ENCODE peak calls at places on chromosomes 12 and 14, in eight cellular contexts. One of them, this sample, is unnamed.

GRCh38 chr12:65334534-65334933 is 56.1 kb downstream of the MSRB3 start:
- DNase-seq in fibroblast of villous mesenchyme: peak
- DNase-seq in stimulated activated CD4-positive, alpha-beta T cell treated with anti-CD3 and anti-CD28 coated beads, Interleukin-4, amount 100 ng/mL, for 4 hours: no peak
- DNase-seq in NCI-H146: no peak
- DNase-seq in HFF-Myc: no peak
- DNase-seq in MCF 10A: peak
- DNase-seq in stimulated activated CD8-positive, alpha-beta memory T cell treated with anti-CD3 and anti-CD28 coated beads, Interleukin-7, amount 100 ng/mL, for 1 hour: no peak
- DNase-seq in amniotic stem cell: no peak
- DNase-seq in this sample: no peak

GRCh38 chr12:45989277-45989856 is 1.0 kb downstream of the SCAF11 start:
- DNase-seq in MCF 10A: peak
- DNase-seq in amniotic stem cell: no peak
- DNase-seq in fibroblast of villous mesenchyme: peak
- DNase-seq in NCI-H146: no peak
- DNase-seq in stimulated activated CD8-positive, alpha-beta memory T cell treated with anti-CD3 and anti-CD28 coated beads, Interleukin-7, amount 100 ng/mL, for 1 hour: peak
- DNase-seq in stimulated activated CD4-positive, alpha-beta T cell treated with anti-CD3 and anti-CD28 coated beads, Interleukin-4, amount 100 ng/mL, for 4 hours: no peak
- DNase-seq in HFF-Myc: no peak
- DNase-seq in this sample: no peak

GRCh38 chr12:117134059-117134458 is 34.8 kb upstream of the TESC start:
- DNase-seq in stimulated activated CD8-positive, alpha-beta memory T cell treated with anti-CD3 and anti-CD28 coated beads, Interleukin-7, amount 100 ng/mL, for 1 hour: peak
- DNase-seq in MCF 10A: no peak
- DNase-seq in NCI-H146: no peak
- DNase-seq in stimulated activated CD4-positive, alpha-beta T cell treated with anti-CD3 and anti-CD28 coated beads, Interleukin-4, amount 100 ng/mL, for 4 hours: peak
- DNase-seq in fibroblast of villous mesenchyme: peak
- DNase-seq in amniotic stem cell: no peak
- DNase-seq in HFF-Myc: no peak
- DNase-seq in this sample: no peak

GRCh38 chr14:73180385-73180805 is 44.1 kb downstream of the PSEN1 start:
- DNase-seq in NCI-H146: no peak
- DNase-seq in amniotic stem cell: peak
- DNase-seq in fibroblast of villous mesenchyme: peak
- DNase-seq in MCF 10A: peak
- DNase-seq in HFF-Myc: no peak
- DNase-seq in stimulated activated CD8-positive, alpha-beta memory T cell treated with anti-CD3 and anti-CD28 coated beads, Interleukin-7, amount 100 ng/mL, for 1 hour: no peak
- DNase-seq in stimulated activated CD4-positive, alpha-beta T cell treated with anti-CD3 and anti-CD28 coated beads, Interleukin-4, amount 100 ng/mL, for 4 hours: no peak
- DNase-seq in this sample: no peak

GRCh38 chr12:61916856-61917255 is 343.3 kb upstream of the USP15 start:
- DNase-seq in stimulated activated CD8-positive, alpha-beta memory T cell treated with anti-CD3 and anti-CD28 coated beads, Interleukin-7, amount 100 ng/mL, for 1 hour: no peak
- DNase-seq in amniotic stem cell: no peak
- DNase-seq in MCF 10A: peak
- DNase-seq in stimulated activated CD4-positive, alpha-beta T cell treated with anti-CD3 and anti-CD28 coated beads, Interleukin-4, amount 100 ng/mL, for 4 hours: no peak
- DNase-seq in NCI-H146: no peak
- DNase-seq in fibroblast of villous mesenchyme: no peak
- DNase-seq in HFF-Myc: no peak
- DNase-seq in this sample: no peak

GRCh38 chr14:105249175-105250007 is 1.1 kb downstream of the BTBD6 start:
- DNase-seq in fibroblast of villous mesenchyme: peak
- DNase-seq in stimulated activated CD4-positive, alpha-beta T cell treated with anti-CD3 and anti-CD28 coated beads, Interleukin-4, amount 100 ng/mL, for 4 hours: no peak
- DNase-seq in NCI-H146: peak
- DNase-seq in HFF-Myc: no peak
- DNase-seq in amniotic stem cell: no peak
- DNase-seq in stimulated activated CD8-positive, alpha-beta memory T cell treated with anti-CD3 and anti-CD28 coated beads, Interleukin-7, amount 100 ng/mL, for 1 hour: no peak
- DNase-seq in MCF 10A: no peak
- DNase-seq in this sample: no peak

GRCh38 chr14:33188880-33189279 is 250.2 kb downstream of the NPAS3 start:
- DNase-seq in stimulated activated CD8-positive, alpha-beta memory T cell treated with anti-CD3 and anti-CD28 coated beads, Interleukin-7, amount 100 ng/mL, for 1 hour: no peak
- DNase-seq in amniotic stem cell: no peak
- DNase-seq in NCI-H146: no peak
- DNase-seq in stimulated activated CD4-positive, alpha-beta T cell treated with anti-CD3 and anti-CD28 coated beads, Interleukin-4, amount 100 ng/mL, for 4 hours: no peak
- DNase-seq in fibroblast of villous mesenchyme: no peak
- DNase-seq in HFF-Myc: no peak
- DNase-seq in MCF 10A: no peak
- DNase-seq in this sample: no peak

GRCh38 chr12:20950248-20950647 is 139.7 kb downstream of the SLCO1B3 start:
- DNase-seq in stimulated activated CD4-positive, alpha-beta T cell treated with anti-CD3 and anti-CD28 coated beads, Interleukin-4, amount 100 ng/mL, for 4 hours: no peak
- DNase-seq in stimulated activated CD8-positive, alpha-beta memory T cell treated with anti-CD3 and anti-CD28 coated beads, Interleukin-7, amount 100 ng/mL, for 1 hour: no peak
- DNase-seq in NCI-H146: peak
- DNase-seq in MCF 10A: peak
- DNase-seq in HFF-Myc: no peak
- DNase-seq in fibroblast of villous mesenchyme: peak
- DNase-seq in amniotic stem cell: no peak
- DNase-seq in this sample: no peak

GRCh38 chr12:66708704-66709443 is 30.0 kb upstream of the GRIP1 start:
- DNase-seq in stimulated activated CD8-positive, alpha-beta memory T cell treated with anti-CD3 and anti-CD28 coated beads, Interleukin-7, amount 100 ng/mL, for 1 hour: no peak
- DNase-seq in fibroblast of villous mesenchyme: peak
- DNase-seq in MCF 10A: peak
- DNase-seq in stimulated activated CD4-positive, alpha-beta T cell treated with anti-CD3 and anti-CD28 coated beads, Interleukin-4, amount 100 ng/mL, for 4 hours: no peak
- DNase-seq in NCI-H146: peak
- DNase-seq in HFF-Myc: no peak
- DNase-seq in amniotic stem cell: no peak
- DNase-seq in this sample: no peak

GRCh38 chr12:59660148-59660547 is 64.3 kb downstream of the SLC16A7 start:
- DNase-seq in MCF 10A: no peak
- DNase-seq in fibroblast of villous mesenchyme: peak
- DNase-seq in stimulated activated CD8-positive, alpha-beta memory T cell treated with anti-CD3 and anti-CD28 coated beads, Interleukin-7, amount 100 ng/mL, for 1 hour: no peak
- DNase-seq in amniotic stem cell: no peak
- DNase-seq in stimulated activated CD4-positive, alpha-beta T cell treated with anti-CD3 and anti-CD28 coated beads, Interleukin-4, amount 100 ng/mL, for 4 hours: no peak
- DNase-seq in HFF-Myc: no peak
- DNase-seq in NCI-H146: no peak
- DNase-seq in this sample: no peak

GRCh38 chr14:79949906-79950305 is 261.4 kb downstream of the DIO2 start:
- DNase-seq in MCF 10A: no peak
- DNase-seq in NCI-H146: no peak
- DNase-seq in stimulated activated CD8-positive, alpha-beta memory T cell treated with anti-CD3 and anti-CD28 coated beads, Interleukin-7, amount 100 ng/mL, for 1 hour: no peak
- DNase-seq in fibroblast of villous mesenchyme: no peak
- DNase-seq in stimulated activated CD4-positive, alpha-beta T cell treated with anti-CD3 and anti-CD28 coated beads, Interleukin-4, amount 100 ng/mL, for 4 hours: no peak
- DNase-seq in amniotic stem cell: no peak
- DNase-seq in HFF-Myc: no peak
- DNase-seq in this sample: no peak

GRCh38 chr14:64748521-64748920 is 44.3 kb downstream of the PLEKHG3 start:
- DNase-seq in NCI-H146: no peak
- DNase-seq in HFF-Myc: no peak
- DNase-seq in MCF 10A: no peak
- DNase-seq in stimulated activated CD8-positive, alpha-beta memory T cell treated with anti-CD3 and anti-CD28 coated beads, Interleukin-7, amount 100 ng/mL, for 1 hour: no peak
- DNase-seq in amniotic stem cell: no peak
- DNase-seq in fibroblast of villous mesenchyme: no peak
- DNase-seq in stimulated activated CD4-positive, alpha-beta T cell treated with anti-CD3 and anti-CD28 coated beads, Interleukin-4, amount 100 ng/mL, for 4 hours: no peak
- DNase-seq in this sample: no peak

GRCh38 chr14:99466719-99467118 is 13.9 kb downstream of the SETD3 start:
- DNase-seq in HFF-Myc: no peak
- DNase-seq in amniotic stem cell: no peak
- DNase-seq in NCI-H146: no peak
- DNase-seq in stimulated activated CD4-positive, alpha-beta T cell treated with anti-CD3 and anti-CD28 coated beads, Interleukin-4, amount 100 ng/mL, for 4 hours: no peak
- DNase-seq in fibroblast of villous mesenchyme: no peak
- DNase-seq in stimulated activated CD8-positive, alpha-beta memory T cell treated with anti-CD3 and anti-CD28 coated beads, Interleukin-7, amount 100 ng/mL, for 1 hour: no peak
- DNase-seq in MCF 10A: no peak
- DNase-seq in this sample: no peak

GRCh38 chr12:97229036-97229435 is 233.6 kb upstream of the RMST start:
- DNase-seq in MCF 10A: no peak
- DNase-seq in NCI-H146: peak
- DNase-seq in HFF-Myc: no peak
- DNase-seq in fibroblast of villous mesenchyme: no peak
- DNase-seq in amniotic stem cell: no peak
- DNase-seq in stimulated activated CD4-positive, alpha-beta T cell treated with anti-CD3 and anti-CD28 coated beads, Interleukin-4, amount 100 ng/mL, for 4 hours: no peak
- DNase-seq in stimulated activated CD8-positive, alpha-beta memory T cell treated with anti-CD3 and anti-CD28 coated beads, Interleukin-7, amount 100 ng/mL, for 1 hour: no peak
- DNase-seq in this sample: no peak

GRCh38 chr12:108190529-108190928 is 61.4 kb downstream of the WSCD2 start:
- DNase-seq in HFF-Myc: no peak
- DNase-seq in fibroblast of villous mesenchyme: no peak
- DNase-seq in stimulated activated CD8-positive, alpha-beta memory T cell treated with anti-CD3 and anti-CD28 coated beads, Interleukin-7, amount 100 ng/mL, for 1 hour: no peak
- DNase-seq in stimulated activated CD4-positive, alpha-beta T cell treated with anti-CD3 and anti-CD28 coated beads, Interleukin-4, amount 100 ng/mL, for 4 hours: no peak
- DNase-seq in MCF 10A: no peak
- DNase-seq in amniotic stem cell: no peak
- DNase-seq in NCI-H146: no peak
- DNase-seq in this sample: no peak

GRCh38 chr12:14366211-14366762 is 805 bp downstream of the ATF7IP start:
- DNase-seq in NCI-H146: peak
- DNase-seq in amniotic stem cell: no peak
- DNase-seq in stimulated activated CD4-positive, alpha-beta T cell treated with anti-CD3 and anti-CD28 coated beads, Interleukin-4, amount 100 ng/mL, for 4 hours: no peak
- DNase-seq in MCF 10A: peak
- DNase-seq in fibroblast of villous mesenchyme: peak
- DNase-seq in HFF-Myc: no peak
- DNase-seq in stimulated activated CD8-positive, alpha-beta memory T cell treated with anti-CD3 and anti-CD28 coated beads, Interleukin-7, amount 100 ng/mL, for 1 hour: no peak
- DNase-seq in this sample: no peak

GRCh38 chr12:90974286-90974685 is 19.3 kb upstream of the CCER1 start:
- DNase-seq in NCI-H146: no peak
- DNase-seq in HFF-Myc: no peak
- DNase-seq in MCF 10A: no peak
- DNase-seq in amniotic stem cell: no peak
- DNase-seq in stimulated activated CD8-positive, alpha-beta memory T cell treated with anti-CD3 and anti-CD28 coated beads, Interleukin-7, amount 100 ng/mL, for 1 hour: no peak
- DNase-seq in fibroblast of villous mesenchyme: no peak
- DNase-seq in stimulated activated CD4-positive, alpha-beta T cell treated with anti-CD3 and anti-CD28 coated beads, Interleukin-4, amount 100 ng/mL, for 4 hours: no peak
- DNase-seq in this sample: no peak

GRCh38 chr14:47391105-47391504 is 284.3 kb downstream of the MDGA2 start:
- DNase-seq in stimulated activated CD8-positive, alpha-beta memory T cell treated with anti-CD3 and anti-CD28 coated beads, Interleukin-7, amount 100 ng/mL, for 1 hour: no peak
- DNase-seq in NCI-H146: no peak
- DNase-seq in amniotic stem cell: no peak
- DNase-seq in MCF 10A: no peak
- DNase-seq in fibroblast of villous mesenchyme: no peak
- DNase-seq in stimulated activated CD4-positive, alpha-beta T cell treated with anti-CD3 and anti-CD28 coated beads, Interleukin-4, amount 100 ng/mL, for 4 hours: no peak
- DNase-seq in HFF-Myc: no peak
- DNase-seq in this sample: no peak

GRCh38 chr12:8658361-8658760 is 4.3 kb downstream of the MFAP5 start:
- DNase-seq in HFF-Myc: no peak
- DNase-seq in fibroblast of villous mesenchyme: no peak
- DNase-seq in MCF 10A: no peak
- DNase-seq in stimulated activated CD4-positive, alpha-beta T cell treated with anti-CD3 and anti-CD28 coated beads, Interleukin-4, amount 100 ng/mL, for 4 hours: no peak
- DNase-seq in NCI-H146: no peak
- DNase-seq in amniotic stem cell: no peak
- DNase-seq in stimulated activated CD8-positive, alpha-beta memory T cell treated with anti-CD3 and anti-CD28 coated beads, Interleukin-7, amount 100 ng/mL, for 1 hour: no peak
- DNase-seq in this sample: no peak

GRCh38 chr12:49413796-49414195 is 46.5 kb downstream of the SPATS2 start:
- DNase-seq in MCF 10A: peak
- DNase-seq in stimulated activated CD4-positive, alpha-beta T cell treated with anti-CD3 and anti-CD28 coated beads, Interleukin-4, amount 100 ng/mL, for 4 hours: no peak
- DNase-seq in stimulated activated CD8-positive, alpha-beta memory T cell treated with anti-CD3 and anti-CD28 coated beads, Interleukin-7, amount 100 ng/mL, for 1 hour: no peak
- DNase-seq in NCI-H146: no peak
- DNase-seq in HFF-Myc: no peak
- DNase-seq in amniotic stem cell: no peak
- DNase-seq in fibroblast of villous mesenchyme: peak
- DNase-seq in this sample: no peak

GRCh38 chr14:96249016-96249415 is 7.0 kb upstream of the BDKRB1 start:
- DNase-seq in stimulated activated CD4-positive, alpha-beta T cell treated with anti-CD3 and anti-CD28 coated beads, Interleukin-4, amount 100 ng/mL, for 4 hours: no peak
- DNase-seq in HFF-Myc: no peak
- DNase-seq in amniotic stem cell: peak
- DNase-seq in stimulated activated CD8-positive, alpha-beta memory T cell treated with anti-CD3 and anti-CD28 coated beads, Interleukin-7, amount 100 ng/mL, for 1 hour: no peak
- DNase-seq in fibroblast of villous mesenchyme: peak
- DNase-seq in MCF 10A: peak
- DNase-seq in NCI-H146: no peak
- DNase-seq in this sample: no peak

GRCh38 chr12:89486231-89486630 is 38.4 kb downstream of the GALNT4 start:
- DNase-seq in stimulated activated CD4-positive, alpha-beta T cell treated with anti-CD3 and anti-CD28 coated beads, Interleukin-4, amount 100 ng/mL, for 4 hours: no peak
- DNase-seq in fibroblast of villous mesenchyme: no peak
- DNase-seq in amniotic stem cell: no peak
- DNase-seq in MCF 10A: no peak
- DNase-seq in stimulated activated CD8-positive, alpha-beta memory T cell treated with anti-CD3 and anti-CD28 coated beads, Interleukin-7, amount 100 ng/mL, for 1 hour: no peak
- DNase-seq in NCI-H146: no peak
- DNase-seq in HFF-Myc: no peak
- DNase-seq in this sample: no peak